ENCODE peak calls at places on chromosomes 4 and X, in ten cellular contexts. R is fibroblast of the conjunctiva; T is NT2/D1; Z is NCI-H774; M is GM03348; W is NCI-H1417 treated with DMSO at 0.1 percent for 48 hours; F is frontal cortex; P is stimulated activated CD4-positive, alpha-beta T cell treated with anti-CD3 and anti-CD28 coated beads, Interleukin-12 subunit alpha, Interleukin-12 subunit beta, amount 100 ng/mL, for 48 hours; L is suprapubic skin; N is neural crest cell. D is an unnamed sample.

GRCh38 chr4:42627887-42628646 is 28.8 kb downstream of the ATP8A1 start:
- DNase-seq in R (no peak), T (no peak), Z (no peak), M (no peak), W (no peak), F (peak; percentile 5), P (no peak), L (peak; percentile 76), N (no peak), D (no peak)

GRCh38 chr4:88162636-88163035 is 4.2 kb upstream of the ABCG2 start:
- DNase-seq in R (no peak), T (no peak), Z (no peak), M (no peak), W (no peak), F (no peak), P (no peak), L (no peak), N (peak; percentile 26), D (peak; percentile 30)

GRCh38 chr4:1169691-1170096 is 2.7 kb downstream of the SPON2 start:
- DNase-seq in R (no peak), T (no peak), Z (no peak), M (no peak), W (no peak), F (no peak), P (no peak), L (no peak), N (no peak), D (no peak)

GRCh38 chrX:47751670-47752069 is 85.0 kb upstream of the ZNF81 start:
- DNase-seq in R (no peak), T (no peak), Z (no peak), M (peak; percentile 13), W (no peak), F (no peak), P (peak; percentile 8), L (no peak), N (no peak), D (no peak)

GRCh38 chr4:113639311-113639710 is 122.2 kb downstream of the CAMK2D start:
- DNase-seq in R (no peak), T (no peak), Z (no peak), M (no peak), W (no peak), F (no peak), P (no peak), L (no peak), N (no peak), D (no peak)

GRCh38 chrX:20285513-20285912 is 18.8 kb upstream of the RPS6KA3 start:
- DNase-seq in R (no peak), T (no peak), Z (no peak), M (peak; percentile 11), W (no peak), F (no peak), P (no peak), L (no peak), N (no peak), D (no peak)

GRCh38 chrX:40062525-40063193 is 35.1 kb downstream of the BCOR start:
- DNase-seq in R (no peak), T (no peak), Z (no peak), M (no peak), W (no peak), F (no peak), P (no peak), L (no peak), N (no peak), D (no peak)

GRCh38 chrX:151183912-151184565 is 7.7 kb downstream of the GPR50 start:
- DNase-seq in R (no peak), T (no peak), Z (no peak), M (no peak), W (no peak), F (no peak), P (no peak), L (no peak), N (no peak), D (no peak)

GRCh38 chr4:4859010-4859798 is at the start of gene MSX1:
- DNase-seq in R (peak; percentile 43), T (peak; percentile 83), Z (peak; percentile 85), M (peak; percentile 99), W (no peak), F (peak; percentile 97), P (peak; percentile 42), L (peak; percentile 94), N (peak; percentile 81), D (no peak)

GRCh38 chrX:72475952-72476668 is 96.5 kb downstream of the HDAC8 start:
- DNase-seq in R (no peak), T (no peak), Z (no peak), M (peak; percentile 1), W (no peak), F (no peak), P (no peak), L (no peak), N (no peak), D (no peak)

GRCh38 chr4:183918696-183919095 is 13.6 kb downstream of the STOX2 start:
- DNase-seq in R (no peak), T (no peak), Z (no peak), M (no peak), W (no peak), F (no peak), P (no peak), L (no peak), N (no peak), D (no peak)

GRCh38 chrX:2664497-2664896 is 26.6 kb upstream of the CD99 start:
- DNase-seq in R (peak; percentile 45), T (no peak), Z (no peak), M (peak; percentile 71), W (no peak), F (no peak), P (no peak), L (no peak), N (no peak), D (peak; percentile 71)

GRCh38 chrX:130704053-130705038 is 198.7 kb downstream of the ENOX2 start:
- DNase-seq in R (no peak), T (no peak), Z (no peak), M (no peak), W (no peak), F (no peak), P (no peak), L (no peak), N (no peak), D (no peak)

GRCh38 chr4:183333983-183334382 is 11.8 kb upstream of the CLDN24 start:
- DNase-seq in R (no peak), T (no peak), Z (no peak), M (no peak), W (no peak), F (no peak), P (no peak), L (no peak), N (no peak), D (no peak)

GRCh38 chrX:30183554-30183953 is 31.8 kb upstream of the MAGEB2 start:
- DNase-seq in R (no peak), T (no peak), Z (no peak), M (no peak), W (no peak), F (no peak), P (no peak), L (no peak), N (no peak), D (no peak)

GRCh38 chr4:3709846-3710441 is 56.2 kb upstream of the ADRA2C start:
- DNase-seq in R (no peak), T (no peak), Z (no peak), M (no peak), W (no peak), F (no peak), P (no peak), L (peak; percentile 63), N (no peak), D (no peak)

GRCh38 chrX:23374291-23374690 is 39.6 kb downstream of the PTCHD1 start:
- DNase-seq in R (no peak), T (no peak), Z (no peak), M (no peak), W (no peak), F (no peak), P (no peak), L (no peak), N (no peak), D (no peak)

GRCh38 chr4:20158195-20158594 is 93.5 kb upstream of the SLIT2 start:
- DNase-seq in R (no peak), T (no peak), Z (no peak), M (no peak), W (no peak), F (no peak), P (no peak), L (no peak), N (no peak), D (no peak)

GRCh38 chr4:163622351-163623051 is 128.0 kb downstream of the TMA16 start:
- DNase-seq in R (no peak), T (no peak), Z (no peak), M (no peak), W (no peak), F (no peak), P (no peak), L (no peak), N (no peak), D (no peak)

GRCh38 chr4:186887211-186887785 is 163.6 kb upstream of the FAT1 start:
- DNase-seq in R (no peak), T (no peak), Z (no peak), M (no peak), W (no peak), F (no peak), P (no peak), L (no peak), N (no peak), D (no peak)

GRCh38 chr4:110949516-110949915 is 326.6 kb upstream of the PITX2 start:
- DNase-seq in R (peak; percentile 37), T (no peak), Z (no peak), M (no peak), W (no peak), F (no peak), P (no peak), L (no peak), N (no peak), D (no peak)

GRCh38 chr4:7366180-7366957 is 68.4 kb downstream of the PSAPL1 start:
- DNase-seq in R (no peak), T (no peak), Z (no peak), M (no peak), W (no peak), F (no peak), P (no peak), L (no peak), N (no peak), D (no peak)

GRCh38 chr4:93764647-93765246 is 63.8 kb upstream of the ATOH1 start:
- DNase-seq in R (peak; percentile 22), T (no peak), Z (peak; percentile 4), M (peak; percentile 61), W (no peak), F (peak; percentile 29), P (no peak), L (no peak), N (peak; percentile 29), D (peak; percentile 6)

GRCh38 chr4:30717208-30718020 is 2.8 kb upstream of the PCDH7 start:
- DNase-seq in R (no peak), T (peak; percentile 35), Z (no peak), M (peak; percentile 71), W (no peak), F (peak; percentile 46), P (no peak), L (no peak), N (peak; percentile 57), D (no peak)

GRCh38 chrX:101117701-101118100 is 19.7 kb downstream of the CENPI start:
- DNase-seq in R (no peak), T (no peak), Z (no peak), M (peak; percentile 18), W (no peak), F (no peak), P (no peak), L (no peak), N (no peak), D (no peak)

GRCh38 chr4:147157860-147158701 is 212.4 kb upstream of the TTC29 start:
- DNase-seq in R (no peak), T (no peak), Z (no peak), M (peak; percentile 48), W (no peak), F (no peak), P (no peak), L (peak; percentile 79), N (peak; percentile 29), D (no peak)

GRCh38 chr4:17544831-17545234 is 29.9 kb downstream of the CLRN2 start:
- DNase-seq in R (no peak), T (no peak), Z (peak; percentile 74), M (no peak), W (peak; percentile 59), F (no peak), P (no peak), L (no peak), N (no peak), D (no peak)

D was measured in brain pericyte.